ENCODE peak calls at places on chromosome 5, in five cellular contexts. K is psoas muscle, Y is GM12865, F is tibial artery, P is endothelial cell of umbilical vein. M is an unnamed sample.

GRCh38 chr5:143696920-143697319 is 115.0 kb upstream of the HMHB1 start:
- DNase-seq in P (no peak), F (no peak), Y (no peak), K (no peak), M (no peak)

GRCh38 chr5:166624573-166624972 is 1666.9 kb upstream of the WWC1 start:
- DNase-seq in P (no peak), K (no peak), F (no peak), Y (no peak), M (no peak)

GRCh38 chr5:59115345-59115744 is 532.5 kb downstream of the RAB3C start:
- DNase-seq in K (no peak), F (no peak), P (no peak), Y (no peak), M (no peak)

GRCh38 chr5:66897355-66897754 is 299.2 kb downstream of the CD180 start:
- DNase-seq in P (no peak), Y (no peak), K (no peak), F (no peak), M (no peak)

GRCh38 chr5:169945831-169946261 is 34.4 kb downstream of the INSYN2B start:
- DNase-seq in F (no peak), Y (no peak), P (peak), K (peak), M (no peak)

GRCh38 chr5:61599370-61600140 is 267.5 kb downstream of the ZSWIM6 start:
- DNase-seq in P (peak), F (no peak), Y (no peak), K (peak), M (no peak)

GRCh38 chr5:173459225-173459624 is 131.0 kb upstream of the STC2 start:
- DNase-seq in F (no peak), P (no peak), K (peak), Y (no peak), M (no peak)

GRCh38 chr5:62475072-62475471 is 62.5 kb downstream of the IPO11 start:
- DNase-seq in Y (no peak), K (peak), F (no peak), P (no peak), M (peak)

GRCh38 chr5:39164529-39165402 is 54.6 kb downstream of the FYB1 start:
- DNase-seq in Y (no peak), P (no peak), F (no peak), K (no peak), M (no peak)

GRCh38 chr5:155532621-155533314 is 519.2 kb downstream of the KIF4B start:
- DNase-seq in Y (no peak), F (no peak), K (no peak), P (no peak), M (no peak)

GRCh38 chr5:133049726-133050048 is 2.1 kb upstream of the HSPA4 start:
- DNase-seq in K (no peak), F (no peak), P (peak), Y (no peak), M (no peak)

GRCh38 chr5:128036961-128037360 is 46.6 kb upstream of the SLC12A2 start:
- DNase-seq in P (no peak), K (no peak), F (no peak), Y (no peak), M (peak)

GRCh38 chr5:149466457-149466972 is 84.7 kb downstream of the CSNK1A1 start:
- DNase-seq in P (no peak), Y (no peak), K (peak), F (no peak), M (no peak)

GRCh38 chr5:38853753-38854470 is 8.1 kb downstream of the OSMR start:
- DNase-seq in K (no peak), P (no peak), F (no peak), Y (no peak), M (no peak)

GRCh38 chr5:130652178-130652577 is 512.9 kb downstream of the HINT1 start:
- DNase-seq in P (peak), Y (no peak), K (no peak), F (no peak), M (no peak)

GRCh38 chr5:3602713-3603502 is 7.3 kb downstream of the IRX1 start:
- DNase-seq in P (no peak), Y (no peak), F (no peak), K (no peak), M (no peak)

DNA sequence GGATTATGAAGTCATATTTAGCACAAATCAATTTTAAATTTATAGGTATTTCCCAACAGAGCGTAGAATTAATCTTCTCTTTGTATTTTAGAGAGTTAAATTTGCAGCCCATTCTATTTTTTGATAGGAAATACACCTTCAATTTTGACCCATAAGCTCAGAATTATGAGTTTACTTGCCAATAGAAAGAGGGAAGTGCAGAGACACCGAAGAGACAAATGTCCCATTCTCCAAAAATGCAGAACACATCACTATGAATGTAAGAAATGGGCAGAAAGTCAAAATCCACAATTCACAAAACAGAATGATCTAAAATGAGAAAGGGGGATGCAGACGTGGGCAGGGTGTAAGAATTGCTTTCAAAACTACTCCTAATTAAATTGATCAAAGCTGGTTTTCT is 549.9 kb upstream of the CDH18 start:
- DNase-seq in K (no peak), Y (no peak), P (no peak), F (no peak), M (no peak)
- H3K4me3 ChIP-seq in K (no peak), Y (no peak), P (no peak), F (no peak), M (no peak)

GRCh38 chr5:40916213-40916612 is 6.9 kb downstream of the C7 start:
- DNase-seq in P (no peak), K (no peak), F (no peak), Y (no peak), M (no peak)
- TF ChIP-seq CTCF in P (no peak), K (no peak), F (no peak), Y (no peak), M (no peak)

GRCh38 chr5:76384189-76384588 is 18.9 kb upstream of the IQGAP2 start:
- DNase-seq in K (no peak), P (no peak), F (no peak), Y (no peak), M (no peak)
- H3K4me3 ChIP-seq in K (no peak), P (no peak), F (no peak), Y (no peak), M (no peak)

DNA sequence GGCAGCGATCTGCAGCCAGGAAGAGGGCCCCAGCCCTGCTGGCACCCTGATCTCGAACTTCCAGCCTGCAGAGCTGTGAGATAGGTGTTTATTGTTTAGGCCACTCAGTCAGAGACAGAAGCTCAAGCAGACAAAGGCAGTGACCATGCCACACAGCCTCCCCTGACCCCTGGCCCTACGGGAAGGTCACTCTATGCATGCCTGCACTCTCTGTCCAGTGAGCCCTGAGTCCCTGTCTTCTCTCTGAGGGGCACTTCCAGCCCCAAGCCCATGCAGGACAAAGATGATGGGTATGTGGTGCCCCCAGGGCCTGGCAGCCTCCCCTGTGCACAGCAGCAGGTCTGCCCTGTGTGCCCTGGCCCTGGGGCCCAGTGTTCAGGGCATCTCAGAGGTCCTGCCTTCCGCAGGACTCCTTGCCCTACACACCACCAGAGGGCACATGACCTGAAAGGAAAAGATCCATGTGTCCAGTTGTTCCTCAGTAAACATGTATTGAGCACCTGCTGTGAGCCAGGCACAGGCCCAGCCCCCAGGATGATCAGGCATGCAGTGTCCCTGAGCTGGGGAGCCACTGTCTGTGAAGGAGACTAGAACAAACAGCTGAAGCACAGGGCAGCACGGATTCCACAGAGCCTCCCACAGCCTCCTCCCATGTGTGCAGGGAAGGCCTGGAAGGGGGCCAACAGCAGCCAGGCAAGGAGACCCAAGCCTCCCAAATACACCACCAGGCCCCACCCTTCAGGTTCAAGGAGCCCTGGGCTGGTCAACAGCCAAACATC is 109.3 kb downstream of the ATPSCKMT start:
- DNase-seq in K (no peak), F (no peak), P (no peak), Y (no peak), M (no peak)
- TF ChIP-seq CTCF in K (no peak), F (no peak), P (no peak), Y (peak), M (peak)

GRCh38 chr5:69416180-69416579 is 1.3 kb downstream of the MARVELD2 start:
- DNase-seq in F (no peak), P (no peak), K (no peak), Y (no peak), M (no peak)
- H3K4me3 ChIP-seq in F (no peak), P (no peak), K (no peak), Y (no peak), M (peak)

GRCh38 chr5:72465068-72465467 is 42.1 kb downstream of the ZNF366 start:
- DNase-seq in Y (peak), F (no peak), K (no peak), P (no peak), M (no peak)

GRCh38 chr5:72460413-72460812 is 46.8 kb downstream of the ZNF366 start:
- DNase-seq in F (no peak), K (no peak), P (no peak), Y (no peak), M (no peak)

GRCh38 chr5:72464071-72464470 is 43.1 kb downstream of the ZNF366 start:
- DNase-seq in K (no peak), P (peak), F (no peak), Y (no peak), M (no peak)

GRCh38 chr5:72465601-72466563 is 41.3 kb downstream of the ZNF366 start:
- DNase-seq in K (no peak), Y (peak), P (peak), F (no peak), M (no peak)

DNA sequence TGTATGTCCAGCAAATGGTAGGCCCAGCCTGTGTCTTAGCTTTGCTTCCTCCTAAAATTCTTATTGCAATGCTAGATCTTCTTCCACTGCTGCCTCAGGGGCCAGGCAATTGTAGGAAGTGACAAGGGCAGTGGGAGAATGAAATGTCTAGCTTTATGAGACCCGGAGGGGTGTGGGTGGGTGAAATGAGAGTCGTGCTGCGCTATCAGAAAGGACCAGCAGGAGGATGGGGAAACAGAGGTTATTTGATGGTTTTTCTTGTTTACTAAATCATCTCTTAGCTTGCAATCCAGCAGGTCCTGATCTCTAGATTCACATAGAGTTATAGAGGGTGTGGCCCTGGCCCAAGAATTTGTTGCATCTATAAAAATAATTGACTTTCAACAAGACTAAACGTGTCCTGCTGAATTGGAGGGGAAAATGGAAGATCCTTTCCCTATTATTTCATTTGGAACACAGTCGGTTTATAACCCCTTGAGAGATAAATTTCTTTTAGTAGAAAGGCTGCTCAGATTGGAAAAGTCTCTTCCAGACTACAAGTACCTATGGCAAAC is 43.6 kb downstream of the ZNF366 start:
- DNase-seq in F (no peak), K (no peak), Y (no peak), P (peak), M (no peak)
- TF ChIP-seq CTCF in F (no peak), K (no peak), Y (no peak), P (peak), M (no peak)

GRCh38 chr5:168177831-168178450 is 113.5 kb upstream of the WWC1 start:
- DNase-seq in F (no peak), P (no peak), K (no peak), Y (no peak), M (no peak)
- H3K4me3 ChIP-seq in F (no peak), P (no peak), K (no peak), Y (no peak), M (no peak)

M was measured in epithelial cell of proximal tubule.